ENCODE peak calls at places on chromosomes 2 and 18, in ten cellular contexts. G is AG10803; Y is K562; T is Ammon's horn; M is stimulated activated CD4-positive, alpha-beta T cell treated with anti-CD3 and anti-CD28 coated beads, Interleukin-2, amount 100 ng/mL, for 4 hours; F is esophagus squamous epithelium; K is Daoy; Z is neural crest cell; C is KBM-7; D is right lobe of liver. E is an unnamed sample.
A peak's percentile ranks its signal among the peaks of the same experiment; 100 is the strongest.

GRCh38 chr2:188478724-188479123 is 187.1 kb downstream of the GULP1 start:
- DNase-seq in C (no peak), Y (no peak), D (no peak), G (no peak), M (no peak), F (no peak), K (no peak), T (no peak), Z (no peak), E (no peak)

GRCh38 chr18:26227051-26227672 is 917 bp downstream of the TAF4B start:
- DNase-seq in M (no peak), K (peak; percentile 24), T (peak; percentile 15), Z (no peak), G (no peak), F (no peak), C (peak; percentile 47), D (no peak), Y (no peak), E (no peak)

GRCh38 chr2:134739879-134740301 is 21.1 kb upstream of the TMEM163 start:
- DNase-seq in Y (no peak), D (no peak), Z (no peak), K (peak; percentile 61), G (peak; percentile 12), T (peak; percentile 53), M (no peak), C (peak; percentile 62), F (no peak), E (no peak)

GRCh38 chr2:232839680-232840079 is 30.4 kb upstream of the SNORC start:
- DNase-seq in G (no peak), T (peak; percentile 79), Y (no peak), D (peak; percentile 61), C (peak; percentile 81), M (no peak), Z (no peak), K (no peak), F (no peak), E (no peak)

GRCh38 chr2:139825726-139826125 is 1045.5 kb upstream of the NXPH2 start:
- DNase-seq in Z (no peak), G (no peak), C (no peak), T (peak; percentile 17), K (no peak), D (no peak), F (no peak), Y (no peak), M (no peak), E (no peak)

GRCh38 chr2:199811360-199811759 is 39.6 kb downstream of the FTCDNL1 start:
- DNase-seq in F (no peak), M (no peak), C (no peak), Z (no peak), G (no peak), Y (no peak), K (peak; percentile 37), D (no peak), T (no peak), E (no peak)

GRCh38 chr2:238444242-238444641 is 17.5 kb downstream of the ASB1 start:
- DNase-seq in M (no peak), T (no peak), F (no peak), Y (no peak), C (no peak), G (no peak), Z (no peak), K (no peak), D (no peak), E (no peak)

GRCh38 chr2:127064642-127065250 is 42.2 kb downstream of the BIN1 start:
- DNase-seq in K (peak; percentile 99), D (peak; percentile 66), F (peak; percentile 32), M (peak; percentile 44), G (peak; percentile 95), Z (peak; percentile 22), T (peak; percentile 67), Y (peak; percentile 97), C (peak; percentile 93), E (peak; percentile 88)

GRCh38 chr18:1006965-1007364 is 102.3 kb downstream of the ADCYAP1 start:
- DNase-seq in F (no peak), C (no peak), T (no peak), K (no peak), G (no peak), Z (no peak), D (no peak), Y (no peak), M (no peak), E (no peak)

GRCh38 chr2:10297950-10298349 is 4.8 kb upstream of the HPCAL1 start:
- DNase-seq in G (peak; percentile 92), D (peak; percentile 60), C (peak; percentile 60), Z (no peak), Y (peak; percentile 75), F (no peak), T (no peak), K (peak; percentile 93), M (peak; percentile 60), E (no peak)

GRCh38 chr18:68972176-68972575 is 174.3 kb downstream of the CCDC102B start:
- DNase-seq in D (no peak), T (peak; percentile 10), Z (no peak), F (no peak), K (no peak), M (no peak), C (no peak), G (no peak), Y (no peak), E (no peak)

GRCh38 chr2:46232860-46233259 is 64.3 kb upstream of the EPAS1 start:
- DNase-seq in T (peak; percentile 13), Z (no peak), C (no peak), K (no peak), F (no peak), G (peak; percentile 41), Y (no peak), M (no peak), D (no peak), E (no peak)

GRCh38 chr2:205435970-205436369 is 246.3 kb upstream of the NRP2 start:
- DNase-seq in G (no peak), C (no peak), M (no peak), T (no peak), F (no peak), D (no peak), Z (no peak), K (peak; percentile 51), Y (no peak), E (no peak)

GRCh38 chr2:37880546-37880945 is 44.5 kb upstream of the RMDN2 start:
- DNase-seq in M (no peak), T (no peak), F (no peak), Z (no peak), Y (no peak), K (no peak), D (no peak), G (no peak), C (peak; percentile 38), E (no peak)

GRCh38 chr2:69797836-69798465 is 31.5 kb upstream of the GMCL1 start:
- DNase-seq in K (peak; percentile 44), M (no peak), T (no peak), D (peak; percentile 2), F (no peak), Z (no peak), Y (no peak), C (no peak), G (peak; percentile 62), E (peak; percentile 26)

GRCh38 chr2:138247302-138247701 is 254.3 kb upstream of the SPOPL start:
- DNase-seq in G (no peak), K (no peak), D (no peak), Z (no peak), T (no peak), Y (no peak), M (no peak), C (no peak), F (no peak), E (no peak)

GRCh38 chr18:42052137-42052708 is 97.2 kb downstream of the PIK3C3 start:
- DNase-seq in G (peak; percentile 53), K (no peak), C (peak; percentile 18), F (no peak), D (no peak), M (no peak), Y (no peak), Z (no peak), T (peak; percentile 27), E (no peak)

GRCh38 chr2:20198796-20199361 is 26.1 kb downstream of the SDC1 start:
- DNase-seq in D (peak; percentile 70), C (no peak), K (no peak), M (no peak), F (no peak), T (no peak), Z (no peak), G (no peak), Y (no peak), E (no peak)

GRCh38 chr18:57864615-57865121 is 61.6 kb upstream of the ATP8B1 start:
- DNase-seq in G (no peak), T (no peak), C (no peak), Y (no peak), Z (no peak), K (no peak), M (no peak), F (no peak), D (no peak), E (no peak)

GRCh38 chr2:128395640-128396499 is 77.2 kb upstream of the HS6ST1 start:
- DNase-seq in G (no peak), Y (no peak), K (no peak), Z (no peak), M (no peak), F (no peak), T (no peak), D (no peak), C (no peak), E (no peak)

GRCh38 chr2:120245520-120245835 is 7.2 kb upstream of the RALB start:
- DNase-seq in F (no peak), M (no peak), K (no peak), Z (no peak), G (peak; percentile 41), Y (no peak), D (no peak), C (no peak), T (no peak), E (peak; percentile 94)

GRCh38 chr2:109721117-109721504 is 73.0 kb upstream of the RGPD5 start:
- DNase-seq in C (no peak), Z (no peak), T (no peak), D (no peak), F (no peak), K (no peak), M (no peak), Y (no peak), G (no peak), E (no peak)

GRCh38 chr2:140808211-140808610 is 1322.6 kb downstream of the LRP1B start:
- DNase-seq in K (no peak), D (no peak), G (no peak), Z (no peak), C (no peak), F (no peak), Y (no peak), M (no peak), T (no peak), E (no peak)

GRCh38 chr2:86260978-86261377 is 61.7 kb downstream of the MRPL35 start:
- DNase-seq in Z (no peak), Y (no peak), F (no peak), G (no peak), K (no peak), D (no peak), T (no peak), M (no peak), C (no peak), E (no peak)

GRCh38 chr2:240960309-240960962 is 38.0 kb upstream of the SNED1 start:
- DNase-seq in K (no peak), M (no peak), Y (no peak), T (no peak), Z (no peak), D (peak; percentile 75), C (no peak), F (no peak), G (no peak), E (peak; percentile 75)

GRCh38 chr2:7071916-7072556 is 154.8 kb downstream of the RNF144A start:
- DNase-seq in M (no peak), T (no peak), C (peak; percentile 78), K (no peak), D (no peak), Y (no peak), G (no peak), F (no peak), Z (no peak), E (no peak)

GRCh38 chr18:10114727-10115463 is 201.1 kb downstream of the VAPA start:
- DNase-seq in M (no peak), F (no peak), T (no peak), G (no peak), K (no peak), Y (no peak), Z (no peak), D (no peak), C (no peak), E (no peak)

GRCh38 chr2:179842498-179843153 is 18.8 kb downstream of the ZNF385B start:
- DNase-seq in D (no peak), F (no peak), G (no peak), Z (peak; percentile 40), T (no peak), C (peak; percentile 37), Y (peak; percentile 56), M (no peak), K (peak; percentile 37), E (peak; percentile 56)

E was measured in HuH-7.